ENCODE peak calls at places on chromosome 5, in nine cellular contexts. E is H9; N is stimulated activated CD4-positive, alpha-beta T cell treated with anti-CD3 and anti-CD28 coated beads, Interleukin-4, amount 100 ng/mL, for 4 hours; L is iPS-NIHi11; V is NCI-H526 treated with DMSO at 0.1 percent for 48 hours; I is CD8-positive, alpha-beta memory T cell; X is activated effector memory CD4-positive, alpha-beta T cell treated with Interleukin-2 at 50 U/mL for 16 hours; Y is adipocyte; P is midbrain. J is an unnamed sample.

GRCh38 chr5:157342822-157343402 is 77.0 kb downstream of the CYFIP2 start:
- DNase-seq in E (peak; percentile 63), N (peak; percentile 24), L (peak; percentile 76), V (no peak), I (no peak), X (no peak), Y (peak; percentile 51), P (no peak), J (no peak)

GRCh38 chr5:112703866-112704820 is 33.5 kb upstream of the APC start:
- DNase-seq in E (no peak), N (no peak), L (no peak), V (no peak), I (no peak), X (no peak), Y (no peak), P (no peak), J (no peak)

GRCh38 chr5:138725153-138725884 is 27.9 kb upstream of the CTNNA1 start:
- DNase-seq in E (peak; percentile 93), N (no peak), L (peak; percentile 73), V (peak; percentile 82), I (no peak), X (no peak), Y (peak; percentile 83), P (no peak), J (no peak)

GRCh38 chr5:1472964-1473628 is 27.9 kb upstream of the SLC6A3 start:
- DNase-seq in E (no peak), N (no peak), L (no peak), V (no peak), I (no peak), X (no peak), Y (no peak), P (no peak), J (no peak)

GRCh38 chr5:18113724-18114123 is 479.5 kb downstream of the TAF11L14 start:
- DNase-seq in E (no peak), N (no peak), L (peak; percentile 18), V (no peak), I (no peak), X (no peak), Y (peak; percentile 82), P (no peak), J (no peak)

GRCh38 chr5:10145922-10146321 is 103.8 kb downstream of the ATPSCKMT start:
- DNase-seq in E (no peak), N (no peak), L (no peak), V (peak; percentile 18), I (no peak), X (no peak), Y (peak; percentile 69), P (peak; percentile 42), J (no peak)

GRCh38 chr5:177195307-177195952 is 61.9 kb downstream of the NSD1 start:
- DNase-seq in E (no peak), N (no peak), L (no peak), V (no peak), I (no peak), X (no peak), Y (no peak), P (no peak), J (no peak)

GRCh38 chr5:27450607-27451006 is 412.2 kb upstream of the CDH9 start:
- DNase-seq in E (no peak), N (no peak), L (no peak), V (no peak), I (no peak), X (no peak), Y (no peak), P (no peak), J (no peak)

GRCh38 chr5:52807723-52808122 is 20.0 kb downstream of the ITGA1 start:
- DNase-seq in E (no peak), N (no peak), L (no peak), V (no peak), I (no peak), X (no peak), Y (no peak), P (no peak), J (no peak)

GRCh38 chr5:969421-969839 is 39.2 kb upstream of the NKD2 start:
- DNase-seq in E (no peak), N (no peak), L (peak; percentile 5), V (no peak), I (peak; percentile 34), X (no peak), Y (peak; percentile 30), P (no peak), J (no peak)

GRCh38 chr5:134584662-134585061 is 48.0 kb downstream of the SAR1B start:
- DNase-seq in E (peak; percentile 4), N (no peak), L (no peak), V (no peak), I (no peak), X (no peak), Y (no peak), P (no peak), J (no peak)

GRCh38 chr5:83034036-83034435 is 43.2 kb downstream of the TMEM167A start:
- DNase-seq in E (no peak), N (no peak), L (no peak), V (no peak), I (no peak), X (no peak), Y (no peak), P (no peak), J (no peak)

GRCh38 chr5:43533646-43534045 is 18.7 kb upstream of the C5orf34 start:
- DNase-seq in E (no peak), N (no peak), L (no peak), V (no peak), I (no peak), X (no peak), Y (no peak), P (no peak), J (no peak)

GRCh38 chr5:152246401-152246800 is 158.7 kb downstream of the NMUR2 start:
- DNase-seq in E (peak; percentile 41), N (no peak), L (peak; percentile 67), V (no peak), I (no peak), X (no peak), Y (peak; percentile 32), P (peak; percentile 1), J (no peak)

GRCh38 chr5:168433982-168434381 is 52.3 kb upstream of the RARS1 start:
- DNase-seq in E (no peak), N (no peak), L (no peak), V (no peak), I (no peak), X (no peak), Y (no peak), P (peak; percentile 23), J (no peak)

GRCh38 chr5:82356808-82357671 is 78.9 kb upstream of the RPS23 start:
- DNase-seq in E (peak; percentile 50), N (peak; percentile 41), L (no peak), V (no peak), I (peak; percentile 85), X (peak; percentile 67), Y (peak; percentile 65), P (no peak), J (peak; percentile 18)

GRCh38 chr5:36090033-36090432 is 23.4 kb upstream of the UGT3A2 start:
- DNase-seq in E (peak; percentile 86), N (no peak), L (peak; percentile 45), V (peak; percentile 55), I (no peak), X (no peak), Y (peak; percentile 10), P (no peak), J (no peak)

GRCh38 chr5:34017254-34017653 is 9.4 kb upstream of the AMACR start:
- DNase-seq in E (no peak), N (no peak), L (no peak), V (no peak), I (no peak), X (no peak), Y (no peak), P (no peak), J (no peak)

GRCh38 chr5:119439140-119439625 is 13.1 kb upstream of the HSD17B4 start:
- DNase-seq in E (no peak), N (no peak), L (no peak), V (no peak), I (no peak), X (no peak), Y (no peak), P (no peak), J (no peak)

GRCh38 chr5:132840896-132841818 is 10.7 kb upstream of the SHROOM1 start:
- DNase-seq in E (no peak), N (no peak), L (no peak), V (no peak), I (no peak), X (no peak), Y (peak; percentile 75), P (no peak), J (no peak)

GRCh38 chr5:173926359-173926758 is 38.2 kb downstream of the CPEB4 start:
- DNase-seq in E (no peak), N (no peak), L (no peak), V (no peak), I (no peak), X (no peak), Y (peak; percentile 43), P (no peak), J (no peak)

GRCh38 chr5:176747670-176748072 is 62.7 kb upstream of the UNC5A start:
- DNase-seq in E (no peak), N (no peak), L (no peak), V (no peak), I (no peak), X (no peak), Y (no peak), P (no peak), J (no peak)

GRCh38 chr5:68749648-68750047 is 344.2 kb upstream of the SLC30A5 start:
- DNase-seq in E (no peak), N (no peak), L (no peak), V (no peak), I (no peak), X (no peak), Y (no peak), P (no peak), J (no peak)

GRCh38 chr5:15014809-15015208 is 143.2 kb upstream of the ANKH start:
- DNase-seq in E (no peak), N (no peak), L (no peak), V (no peak), I (no peak), X (no peak), Y (peak; percentile 50), P (no peak), J (no peak)

GRCh38 chr5:6552612-6553011 is 80.2 kb downstream of the NSUN2 start:
- DNase-seq in E (no peak), N (no peak), L (no peak), V (no peak), I (no peak), X (no peak), Y (no peak), P (no peak), J (no peak)

GRCh38 chr5:103391659-103392058 is 133.1 kb downstream of the MACIR start:
- DNase-seq in E (no peak), N (no peak), L (no peak), V (no peak), I (no peak), X (no peak), Y (no peak), P (no peak), J (no peak)

GRCh38 chr5:55608595-55608994 is 73.8 kb upstream of the PLPP1 start:
- DNase-seq in E (no peak), N (no peak), L (no peak), V (no peak), I (no peak), X (no peak), Y (no peak), P (no peak), J (no peak)

GRCh38 chr5:50300878-50301277 is 140.2 kb downstream of the EMB start:
- DNase-seq in E (no peak), N (no peak), L (no peak), V (no peak), I (no peak), X (no peak), Y (no peak), P (no peak), J (no peak)

GRCh38 chr5:120465281-120465961 is 1.3 kb downstream of the PRR16 start:
- DNase-seq in E (peak; percentile 76), N (no peak), L (peak; percentile 51), V (no peak), I (no peak), X (no peak), Y (peak; percentile 81), P (no peak), J (no peak)

GRCh38 chr5:135887881-135888614 is 7.6 kb downstream of the IL9 start:
- DNase-seq in E (peak; percentile 69), N (no peak), L (peak; percentile 65), V (no peak), I (no peak), X (no peak), Y (peak; percentile 30), P (no peak), J (no peak)

GRCh38 chr5:53508125-53508524 is 27.7 kb downstream of the FST start:
- DNase-seq in E (no peak), N (no peak), L (no peak), V (no peak), I (no peak), X (no peak), Y (no peak), P (no peak), J (no peak)